ENCODE peak calls at places on chromosomes 4 and X, in five cellular contexts. Y is GM13977; M is naive thymus-derived CD8-positive, alpha-beta T cell; S is type B pancreatic cell; P is kidney epithelial cell. C is an unnamed sample.

GRCh38 chr4:183940807-183941310 is 35.8 kb downstream of the STOX2 start:
- DNase-seq in P (no peak), Y (no peak), S (no peak), M (no peak), C (no peak)

GRCh38 chr4:89099034-89099433 is 12.3 kb upstream of the TIGD2 start:
- DNase-seq in P (no peak), S (no peak), Y (no peak), M (no peak), C (no peak)

GRCh38 chr4:169802871-169803270 is 45.1 kb upstream of the HPF1 start:
- DNase-seq in Y (no peak), S (no peak), M (no peak), P (no peak), C (no peak)

GRCh38 chr4:15910150-15910945 is 28.2 kb downstream of the FGFBP1 start:
- DNase-seq in Y (no peak), S (no peak), M (no peak), P (no peak), C (no peak)

GRCh38 chrX:113400193-113400704 is 559.6 kb upstream of the AMOT start:
- DNase-seq in P (peak; percentile 12), S (no peak), M (no peak), Y (no peak), C (no peak)

GRCh38 chr4:180947421-180947820 is 1295.8 kb upstream of the TENM3 start:
- DNase-seq in S (no peak), M (no peak), P (no peak), Y (no peak), C (no peak)

GRCh38 chr4:149708513-149709175 is 107.0 kb downstream of the IQCM start:
- DNase-seq in M (no peak), S (no peak), P (peak; percentile 31), Y (no peak), C (no peak)

GRCh38 chr4:39151120-39151713 is 31.1 kb upstream of the WDR19 start:
- DNase-seq in Y (no peak), M (no peak), S (no peak), P (no peak), C (no peak)

GRCh38 chr4:185504098-185505047 is 30.9 kb downstream of the PDLIM3 start:
- DNase-seq in Y (no peak), P (peak; percentile 69), S (no peak), M (no peak), C (no peak)

GRCh38 chrX:53688300-53688699 is 1.8 kb upstream of the HUWE1 start:
- DNase-seq in S (no peak), P (no peak), Y (no peak), M (no peak), C (no peak)

GRCh38 chr4:153153339-153153851 is 50.8 kb upstream of the TRIM2 start:
- DNase-seq in P (no peak), M (peak; percentile 61), S (peak; percentile 77), Y (peak; percentile 59), C (no peak)

GRCh38 chr4:120709986-120710385 is 212.5 kb downstream of the PRDM5 start:
- DNase-seq in Y (no peak), S (no peak), P (no peak), M (no peak), C (no peak)

GRCh38 chrX:110159865-110160264 is 157.0 kb downstream of the TMEM164 start:
- DNase-seq in Y (no peak), S (no peak), M (no peak), P (no peak), C (no peak)

GRCh38 chr4:15677507-15677988 is 4.1 kb upstream of the FAM200B start:
- DNase-seq in S (no peak), Y (no peak), M (no peak), P (peak; percentile 96), C (no peak)

GRCh38 chrX:148600581-148600980 is 100.2 kb downstream of the AFF2 start:
- DNase-seq in Y (no peak), P (no peak), M (no peak), S (no peak), C (no peak)

GRCh38 chr4:4791299-4791798 is 68.1 kb upstream of the MSX1 start:
- DNase-seq in S (no peak), Y (no peak), P (no peak), M (no peak), C (no peak)

GRCh38 chrX:150719641-150720040 is 26.4 kb downstream of the MTMR1 start:
- DNase-seq in P (no peak), M (no peak), Y (no peak), S (no peak), C (no peak)

GRCh38 chrX:148905376-148905775 is 405.0 kb downstream of the AFF2 start:
- DNase-seq in S (no peak), P (no peak), Y (no peak), M (no peak), C (no peak)

GRCh38 chr4:174631901-174632758 is 109.8 kb upstream of the HPGD start:
- DNase-seq in Y (peak; percentile 23), S (no peak), M (peak; percentile 24), P (no peak), C (no peak)

C was measured in KG1.